ENCODE peak calls at places on chromosome 12, in eight cellular contexts. O is endothelial cell, G is lower leg skin, B is IMR-90, N is foreskin fibroblast, S is brain microvascular endothelial cell, P is fibroblast of mammary gland, H is RWPE2. D is an unnamed sample.

GRCh38 chr12:110266980-110267620 is 13.9 kb upstream of the ATP2A2 start:
- DNase-seq in N (peak), P (peak), B (peak), H (no peak), S (peak), G (no peak), O (no peak), D (no peak)

GRCh38 chr12:56338643-56339422 is at the start of gene IL23A:
- DNase-seq in S (no peak), H (peak), O (no peak), B (peak), G (no peak), N (no peak), P (no peak), D (no peak)

GRCh38 chr12:99367181-99367580 is 280.4 kb upstream of the GARIN6 start:
- DNase-seq in G (no peak), P (no peak), B (no peak), S (no peak), H (no peak), N (no peak), O (no peak), D (no peak)

GRCh38 chr12:130576286-130576933 is 139.7 kb downstream of the RIMBP2 start:
- DNase-seq in S (no peak), O (no peak), N (no peak), B (no peak), P (no peak), G (peak), H (no peak), D (no peak)

GRCh38 chr12:67469666-67470065 is 178.9 kb upstream of the DYRK2 start:
- DNase-seq in O (no peak), G (no peak), S (no peak), P (no peak), B (no peak), N (no peak), H (no peak), D (peak)

GRCh38 chr12:104971276-104971675 is 13.2 kb upstream of the SLC41A2 start:
- DNase-seq in N (no peak), S (no peak), H (no peak), B (no peak), G (no peak), P (peak), O (no peak), D (no peak)

GRCh38 chr12:104588048-104588942 is 131.5 kb downstream of the CHST11 start:
- DNase-seq in S (peak), H (peak), B (peak), G (no peak), N (peak), P (peak), O (no peak), D (peak)

GRCh38 chr12:77855548-77855947 is 24.9 kb downstream of the NAV3 start:
- DNase-seq in O (no peak), P (peak), N (peak), S (no peak), G (no peak), B (peak), H (no peak), D (no peak)

GRCh38 chr12:28536088-28536487 is 345.8 kb downstream of the CCDC91 start:
- DNase-seq in H (no peak), O (no peak), N (peak), S (peak), P (peak), B (peak), G (no peak), D (no peak)

GRCh38 chr12:19223018-19223417 is 93.5 kb downstream of the PLEKHA5 start:
- DNase-seq in O (no peak), N (no peak), P (peak), H (no peak), B (no peak), S (no peak), G (no peak), D (no peak)

GRCh38 chr12:132152921-132153321 is 8.7 kb downstream of the NOC4L start:
- DNase-seq in G (no peak), H (peak), S (no peak), O (no peak), B (no peak), N (no peak), P (no peak), D (peak)

GRCh38 chr12:85955127-85955526 is 81.0 kb downstream of the NTS start:
- DNase-seq in H (no peak), O (no peak), P (peak), G (no peak), S (no peak), N (no peak), B (no peak), D (no peak)

GRCh38 chr12:75390156-75390898 is 562 bp upstream of the GLIPR1L2 start:
- DNase-seq in P (no peak), O (no peak), B (no peak), N (no peak), H (no peak), S (no peak), G (no peak), D (no peak)

GRCh38 chr12:124993568-124994434 is at the start of gene BRI3BP:
- DNase-seq in O (peak), H (no peak), G (no peak), P (peak), N (peak), B (peak), S (peak), D (peak)

GRCh38 chr12:105748806-105749600 is 389.8 kb downstream of the NUAK1 start:
- DNase-seq in N (peak), S (peak), O (no peak), H (no peak), G (no peak), P (peak), B (peak), D (no peak)

GRCh38 chr12:109772622-109773321 is 59.1 kb downstream of the FAM222A start:
- DNase-seq in G (peak), O (no peak), P (no peak), S (no peak), H (no peak), N (no peak), B (no peak), D (no peak)

GRCh38 chr12:15050664-15051063 is 77.8 kb downstream of the PDE6H start:
- DNase-seq in B (no peak), S (peak), N (no peak), H (no peak), G (no peak), P (no peak), O (no peak), D (no peak)

GRCh38 chr12:66776974-66777373 is 98.1 kb upstream of the GRIP1 start:
- DNase-seq in G (no peak), H (no peak), S (no peak), P (no peak), N (no peak), B (no peak), O (no peak), D (no peak)

GRCh38 chr12:28563926-28564325 is 373.7 kb downstream of the CCDC91 start:
- DNase-seq in O (no peak), H (no peak), B (peak), G (no peak), P (peak), N (peak), S (no peak), D (no peak)

GRCh38 chr12:16857456-16857923 is 251.5 kb upstream of the LMO3 start:
- DNase-seq in H (no peak), O (no peak), P (no peak), B (no peak), G (no peak), N (no peak), S (no peak), D (no peak)

GRCh38 chr12:99057670-99058069 is 412.6 kb downstream of the APAF1 start:
- DNase-seq in N (no peak), H (no peak), B (no peak), O (no peak), G (no peak), P (no peak), S (no peak), D (no peak)

GRCh38 chr12:131671276-131671675 is 39.6 kb upstream of the SFSWAP start:
- DNase-seq in N (no peak), B (no peak), P (no peak), H (no peak), G (peak), O (no peak), S (no peak), D (no peak)

GRCh38 chr12:19688489-19688888 is 249.2 kb downstream of the AEBP2 start:
- DNase-seq in B (peak), H (no peak), N (no peak), P (peak), G (no peak), S (no peak), O (no peak), D (no peak)

GRCh38 chr12:1882850-1883470 is 35.5 kb downstream of the CACNA2D4 start:
- DNase-seq in H (no peak), O (no peak), P (no peak), N (no peak), S (no peak), B (no peak), G (peak), D (no peak)

GRCh38 chr12:48973084-48973483 is 1.5 kb upstream of the WNT10B start:
- DNase-seq in N (no peak), B (no peak), H (no peak), P (no peak), G (no peak), S (no peak), O (no peak), D (no peak)

GRCh38 chr12:124327362-124328043 is 32.6 kb downstream of the RFLNA start:
- DNase-seq in P (no peak), B (no peak), O (no peak), S (no peak), N (no peak), H (no peak), G (no peak), D (no peak)

GRCh38 chr12:50110127-50110761 is 1.8 kb upstream of the COX14 start:
- DNase-seq in S (no peak), P (no peak), H (no peak), N (peak), G (no peak), O (no peak), B (no peak), D (peak)

GRCh38 chr12:113276306-113276705 is 55.0 kb downstream of the TPCN1 start:
- DNase-seq in G (no peak), P (no peak), B (peak), S (no peak), H (no peak), O (no peak), N (no peak), D (no peak)

GRCh38 chr12:113276946-113277500 is 55.8 kb downstream of the TPCN1 start:
- DNase-seq in N (no peak), S (no peak), H (no peak), P (no peak), B (no peak), O (no peak), G (no peak), D (no peak)

GRCh38 chr12:113278631-113279030 is 56.3 kb downstream of the SLC8B1 start:
- DNase-seq in G (no peak), P (no peak), B (no peak), O (no peak), S (no peak), N (no peak), H (no peak), D (no peak)

GRCh38 chr12:113278141-113278540 is 56.8 kb downstream of the SLC8B1 start:
- DNase-seq in G (no peak), N (no peak), H (no peak), P (no peak), O (no peak), B (no peak), S (no peak), D (no peak)

DNA sequence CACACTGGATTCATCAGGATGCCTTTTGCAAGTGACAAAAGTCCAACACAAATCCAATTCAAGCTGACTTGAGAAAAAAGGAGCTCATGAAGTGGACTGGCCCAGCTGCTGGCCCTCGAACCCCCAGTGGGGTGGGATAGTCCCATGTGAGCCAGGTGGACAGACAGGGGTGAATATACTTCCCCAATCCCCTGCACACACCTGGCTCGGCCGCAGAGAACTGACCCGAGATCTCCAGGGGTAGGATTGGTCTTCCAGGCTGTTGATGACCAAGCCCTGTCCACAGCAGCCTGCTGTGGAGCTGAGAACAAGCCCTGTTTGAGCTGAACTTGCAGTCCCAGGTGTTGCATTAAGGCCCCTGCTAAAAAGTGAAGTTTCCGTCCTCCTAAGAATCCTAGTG is 56.2 kb downstream of the TPCN1 start:
- DNase-seq in N (no peak), H (no peak), B (no peak), G (no peak), P (no peak), O (no peak), S (no peak), D (no peak)
- TF ChIP-seq CTCF in N (no peak), H (no peak), B (no peak), G (no peak), P (no peak), O (no peak), S (no peak), D (no peak)

GRCh38 chr12:54175130-54175963 is 13.4 kb downstream of the SMUG1 start:
- DNase-seq in N (no peak), B (no peak), H (no peak), P (no peak), O (no peak), S (no peak), G (no peak), D (no peak)
- TF ChIP-seq CTCF in N (no peak), B (no peak), H (no peak), P (no peak), O (no peak), S (no peak), G (no peak), D (no peak)

DNA sequence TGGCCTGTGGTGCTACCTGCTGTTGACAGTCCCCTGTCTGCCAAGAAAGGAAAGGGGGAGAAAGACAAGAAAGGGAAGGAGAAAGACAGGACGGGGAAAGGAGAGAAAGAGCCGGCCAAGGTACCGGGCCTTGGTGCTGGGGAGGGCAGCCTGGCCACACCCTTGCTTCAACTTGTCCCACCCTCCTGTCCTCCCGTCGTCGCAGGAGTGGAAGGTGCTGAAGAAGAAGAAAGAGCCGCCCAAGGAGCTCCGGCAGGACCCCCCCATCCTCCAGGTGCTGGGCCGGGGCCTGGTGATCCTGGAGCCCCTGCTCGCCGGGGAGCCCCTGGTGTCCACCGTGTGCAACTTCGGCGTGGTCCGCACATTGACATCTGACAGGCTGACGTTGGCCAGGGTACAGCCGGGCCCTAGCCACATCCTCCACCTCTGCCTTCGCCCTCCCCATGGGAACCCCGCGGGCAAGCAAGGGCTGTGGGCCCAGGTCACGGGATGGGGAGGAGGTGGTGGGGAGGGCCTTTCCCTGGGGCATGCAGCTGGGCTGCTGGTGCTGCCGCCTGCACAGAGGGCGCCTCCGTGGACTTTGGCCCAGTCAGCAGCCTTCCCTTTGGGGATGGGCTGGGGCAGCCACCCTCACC is 2.9 kb upstream of the B3GNT4 start:
- DNase-seq in O (peak), P (no peak), S (no peak), G (peak), B (no peak), H (no peak), N (no peak), D (no peak)
- TF ChIP-seq CTCF in O (peak), P (no peak), S (peak), G (no peak), B (no peak), H (no peak), N (no peak), D (peak)

DNA sequence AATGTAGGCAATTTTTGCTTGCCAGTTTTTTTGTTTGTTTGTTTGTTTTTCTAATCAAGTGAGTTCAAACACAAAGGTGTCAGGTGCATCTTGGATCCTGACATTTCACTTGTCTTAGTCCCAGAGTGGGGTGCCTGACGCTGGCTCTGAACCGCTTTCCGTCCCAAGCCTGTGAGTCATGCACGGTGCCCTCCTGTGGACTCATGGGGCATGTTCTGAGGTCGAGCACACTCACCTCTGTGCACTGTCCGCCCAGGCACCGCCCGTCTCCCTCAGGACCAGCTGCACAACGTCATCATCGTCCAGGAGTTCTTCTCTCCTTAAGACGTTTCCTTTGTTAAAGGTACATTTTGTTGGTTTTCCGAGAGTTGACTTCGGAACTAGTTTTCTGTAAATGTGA is 98.2 kb downstream of the GLT1D1 start:
- DNase-seq in P (no peak), B (no peak), N (no peak), S (no peak), G (no peak), O (no peak), H (no peak), D (no peak)
- TF ChIP-seq CTCF in P (no peak), B (no peak), N (no peak), S (no peak), G (no peak), O (no peak), H (no peak), D (no peak)

DNA sequence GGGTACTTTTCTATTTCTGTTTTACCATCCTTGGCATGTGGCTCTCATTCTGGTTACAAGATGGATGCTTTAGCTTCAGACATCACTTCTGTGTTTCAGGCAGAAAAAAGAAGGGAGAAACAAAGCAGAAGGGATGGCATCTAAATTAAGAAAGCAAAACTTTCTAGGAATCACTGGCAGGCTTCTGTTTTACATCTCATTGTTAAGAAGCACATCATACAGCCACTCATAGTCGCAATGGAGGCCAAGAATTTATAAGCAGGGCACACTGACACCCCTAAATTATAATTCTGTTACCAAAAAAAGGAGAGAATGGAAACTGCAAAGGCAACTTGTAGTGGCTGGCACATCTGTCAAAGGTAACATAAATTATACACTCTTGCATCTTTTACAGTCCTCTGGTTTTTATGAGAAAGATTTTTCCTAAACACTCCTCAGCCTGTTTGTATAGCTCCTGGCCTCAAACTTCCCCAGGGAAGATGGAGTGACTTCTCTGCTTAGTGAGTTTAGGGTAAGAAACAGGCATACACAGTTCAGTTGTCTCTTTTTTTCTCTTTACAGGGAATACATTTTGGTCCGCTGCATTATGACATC is 22.0 kb upstream of the LEMD3 start:
- DNase-seq in P (no peak), G (no peak), B (no peak), H (no peak), S (no peak), O (no peak), N (no peak), D (no peak)
- TF ChIP-seq CTCF in P (no peak), G (no peak), B (no peak), H (no peak), S (no peak), O (no peak), N (no peak), D (no peak)